ENCODE peak calls at places on chromosomes 2 and 18, in four cellular contexts. One of them, this sample, is unnamed.

GRCh38 chr2:170969872-170970271 is 40.8 kb downstream of the GORASP2 start:
- DNase-seq in lower lobe of right lung: no peak
- DNase-seq in aorta: no peak
- DNase-seq in A549: no peak
- DNase-seq in this sample: no peak

GRCh38 chr2:230814616-230815015 is 50.1 kb upstream of the ITM2C start:
- DNase-seq in A549: peak; percentile 33
- DNase-seq in lower lobe of right lung: no peak
- DNase-seq in aorta: no peak
- DNase-seq in this sample: no peak

GRCh38 chr2:37625781-37626548 is 45.5 kb downstream of the CDC42EP3 start:
- DNase-seq in A549: no peak
- DNase-seq in aorta: no peak
- DNase-seq in lower lobe of right lung: no peak
- DNase-seq in this sample: peak; percentile 70

GRCh38 chr2:43363086-43363485 is 136.7 kb upstream of the ZFP36L2 start:
- DNase-seq in lower lobe of right lung: no peak
- DNase-seq in A549: no peak
- DNase-seq in aorta: no peak
- DNase-seq in this sample: no peak

GRCh38 chr2:146666336-146666735 is 1178.5 kb upstream of the ACVR2A start:
- DNase-seq in lower lobe of right lung: no peak
- DNase-seq in aorta: no peak
- DNase-seq in A549: peak; percentile 5
- DNase-seq in this sample: no peak

GRCh38 chr2:46387292-46387691 is 90.1 kb downstream of the EPAS1 start:
- DNase-seq in aorta: no peak
- DNase-seq in A549: no peak
- DNase-seq in lower lobe of right lung: no peak
- DNase-seq in this sample: peak; percentile 25

GRCh38 chr2:236507393-236508085 is 62.1 kb upstream of the ACKR3 start:
- DNase-seq in aorta: peak; percentile 73
- DNase-seq in A549: no peak
- DNase-seq in lower lobe of right lung: peak; percentile 79
- DNase-seq in this sample: peak; percentile 48

GRCh38 chr2:200790185-200790584 is 21.5 kb upstream of the BZW1 start:
- DNase-seq in A549: no peak
- DNase-seq in aorta: no peak
- DNase-seq in lower lobe of right lung: no peak
- DNase-seq in this sample: no peak

GRCh38 chr2:24228470-24228869 is 53.6 kb downstream of the FAM228A start:
- DNase-seq in aorta: no peak
- DNase-seq in lower lobe of right lung: no peak
- DNase-seq in A549: peak; percentile 25
- DNase-seq in this sample: no peak

GRCh38 chr18:33556846-33557245 is 21.2 kb upstream of the ASXL3 start:
- DNase-seq in lower lobe of right lung: no peak
- DNase-seq in A549: no peak
- DNase-seq in aorta: no peak
- DNase-seq in this sample: no peak

GRCh38 chr2:134195341-134195740 is 58.5 kb upstream of the MGAT5 start:
- DNase-seq in A549: no peak
- DNase-seq in lower lobe of right lung: no peak
- DNase-seq in aorta: no peak
- DNase-seq in this sample: no peak

GRCh38 chr2:42560886-42561285 is 7.5 kb upstream of the MTA3 start:
- DNase-seq in lower lobe of right lung: no peak
- DNase-seq in A549: no peak
- DNase-seq in aorta: no peak
- DNase-seq in this sample: no peak

GRCh38 chr2:152222975-152223638 is 47.5 kb upstream of the STAM2 start:
- DNase-seq in A549: no peak
- DNase-seq in lower lobe of right lung: no peak
- DNase-seq in aorta: peak; percentile 72
- DNase-seq in this sample: no peak

GRCh38 chr2:53104263-53104662 is 663.3 kb upstream of the CHAC2 start:
- DNase-seq in A549: peak; percentile 86
- DNase-seq in aorta: no peak
- DNase-seq in lower lobe of right lung: no peak
- DNase-seq in this sample: no peak

GRCh38 chr2:219490186-219490585 is 8.5 kb upstream of the GMPPA start:
- DNase-seq in A549: no peak
- DNase-seq in aorta: no peak
- DNase-seq in lower lobe of right lung: no peak
- DNase-seq in this sample: no peak

GRCh38 chr18:42784612-42785011 is 330.9 kb downstream of the RIT2 start:
- DNase-seq in A549: no peak
- DNase-seq in lower lobe of right lung: no peak
- DNase-seq in aorta: no peak
- DNase-seq in this sample: no peak

GRCh38 chr2:42249887-42250286 is 80.7 kb downstream of the EML4 start:
- DNase-seq in aorta: no peak
- DNase-seq in lower lobe of right lung: no peak
- DNase-seq in A549: no peak
- DNase-seq in this sample: no peak

GRCh38 chr2:44342854-44343253 is 18.4 kb downstream of the PREPL start:
- DNase-seq in aorta: no peak
- DNase-seq in A549: peak; percentile 66
- DNase-seq in lower lobe of right lung: no peak
- DNase-seq in this sample: no peak

GRCh38 chr2:177604291-177605065 is 211.9 kb downstream of the AGPS start:
- DNase-seq in A549: peak; percentile 51
- DNase-seq in aorta: no peak
- DNase-seq in lower lobe of right lung: no peak
- DNase-seq in this sample: no peak

GRCh38 chr2:149375801-149376349 is 45.5 kb downstream of the LYPD6 start:
- DNase-seq in A549: no peak
- DNase-seq in aorta: no peak
- DNase-seq in lower lobe of right lung: no peak
- DNase-seq in this sample: no peak

GRCh38 chr18:46236156-46236555 is 132.0 kb downstream of the HAUS1 start:
- DNase-seq in A549: no peak
- DNase-seq in aorta: no peak
- DNase-seq in lower lobe of right lung: no peak
- DNase-seq in this sample: no peak

GRCh38 chr2:186966015-186966414 is 117.0 kb upstream of the ZSWIM2 start:
- DNase-seq in A549: no peak
- DNase-seq in aorta: no peak
- DNase-seq in lower lobe of right lung: no peak
- DNase-seq in this sample: no peak

GRCh38 chr2:132416996-132417395 is 391 bp downstream of the GPR39 start:
- DNase-seq in lower lobe of right lung: no peak
- DNase-seq in aorta: no peak
- DNase-seq in A549: peak; percentile 48
- DNase-seq in this sample: no peak

GRCh38 chr2:2859164-2859563 is 518.5 kb downstream of the EIPR1 start:
- DNase-seq in aorta: no peak
- DNase-seq in lower lobe of right lung: no peak
- DNase-seq in A549: no peak
- DNase-seq in this sample: no peak

GRCh38 chr2:135030826-135031225 is 16.4 kb downstream of the MAP3K19 start:
- DNase-seq in lower lobe of right lung: no peak
- DNase-seq in A549: peak; percentile 21
- DNase-seq in aorta: no peak
- DNase-seq in this sample: no peak

GRCh38 chr18:22074343-22075070 is 94.9 kb upstream of the GATA6 start:
- DNase-seq in A549: no peak
- DNase-seq in aorta: no peak
- DNase-seq in lower lobe of right lung: no peak
- DNase-seq in this sample: no peak

GRCh38 chr18:57062841-57063240 is 84.0 kb upstream of the BOD1L2 start:
- DNase-seq in lower lobe of right lung: no peak
- DNase-seq in aorta: no peak
- DNase-seq in A549: no peak
- DNase-seq in this sample: no peak

GRCh38 chr18:26867471-26867870 is 2.0 kb upstream of the AQP4 start:
- DNase-seq in lower lobe of right lung: no peak
- DNase-seq in A549: no peak
- DNase-seq in aorta: no peak
- DNase-seq in this sample: no peak

GRCh38 chr2:187851955-187852624 is 297.9 kb upstream of the TFPI start:
- DNase-seq in aorta: no peak
- DNase-seq in A549: no peak
- DNase-seq in lower lobe of right lung: no peak
- DNase-seq in this sample: no peak

GRCh38 chr18:10153924-10154635 is 240.3 kb downstream of the VAPA start:
- DNase-seq in lower lobe of right lung: no peak
- DNase-seq in aorta: no peak
- DNase-seq in A549: no peak
- DNase-seq in this sample: no peak

GRCh38 chr18:59885579-59886163 is 14.1 kb upstream of the PMAIP1 start:
- DNase-seq in lower lobe of right lung: no peak
- DNase-seq in A549: no peak
- DNase-seq in aorta: no peak
- DNase-seq in this sample: no peak

GRCh38 chr2:216117566-216117965 is 8.4 kb downstream of the XRCC5 start:
- DNase-seq in aorta: no peak
- DNase-seq in lower lobe of right lung: no peak
- DNase-seq in A549: no peak
- DNase-seq in this sample: no peak

GRCh38 chr2:96249654-96250053 is 16.1 kb downstream of the TMEM127 start:
- DNase-seq in A549: no peak
- DNase-seq in lower lobe of right lung: no peak
- DNase-seq in aorta: no peak
- DNase-seq in this sample: no peak
- H3K4me1 ChIP-seq in A549: peaks cover 5% of the 10 kb centered on the region
- H3K4me1 ChIP-seq in lower lobe of right lung: peaks cover 35% of the 10 kb centered on the region
- H3K4me1 ChIP-seq in aorta: peaks cover 3% of the 10 kb centered on the region
- H3K4me1 ChIP-seq in this sample: peaks cover 24% of the 10 kb centered on the region

GRCh38 chr2:175557810-175558377 is 376.4 kb upstream of the ATP5MC3 start:
- DNase-seq in A549: no peak
- DNase-seq in lower lobe of right lung: no peak
- DNase-seq in aorta: no peak
- DNase-seq in this sample: no peak
- H3K27ac ChIP-seq in A549: no peak overlapping the region
- H3K27ac ChIP-seq in lower lobe of right lung: no peak overlapping the region
- H3K27ac ChIP-seq in aorta: no peak overlapping the region
- H3K27ac ChIP-seq in this sample: no peak overlapping the region

GRCh38 chr2:207141381-207141780 is 24.4 kb downstream of the KLF7 start:
- DNase-seq in A549: no peak
- DNase-seq in aorta: no peak
- DNase-seq in lower lobe of right lung: no peak
- DNase-seq in this sample: no peak

GRCh38 chr2:207139551-207139950 is 26.2 kb downstream of the KLF7 start:
- DNase-seq in aorta: no peak
- DNase-seq in lower lobe of right lung: no peak
- DNase-seq in A549: no peak
- DNase-seq in this sample: no peak

GRCh38 chr2:207137922-207138321 is 27.8 kb downstream of the KLF7 start:
- DNase-seq in aorta: no peak
- DNase-seq in lower lobe of right lung: no peak
- DNase-seq in A549: no peak
- DNase-seq in this sample: no peak

GRCh38 chr2:207136872-207137271 is 28.9 kb downstream of the KLF7 start:
- DNase-seq in lower lobe of right lung: no peak
- DNase-seq in aorta: no peak
- DNase-seq in A549: no peak
- DNase-seq in this sample: no peak

DNA sequence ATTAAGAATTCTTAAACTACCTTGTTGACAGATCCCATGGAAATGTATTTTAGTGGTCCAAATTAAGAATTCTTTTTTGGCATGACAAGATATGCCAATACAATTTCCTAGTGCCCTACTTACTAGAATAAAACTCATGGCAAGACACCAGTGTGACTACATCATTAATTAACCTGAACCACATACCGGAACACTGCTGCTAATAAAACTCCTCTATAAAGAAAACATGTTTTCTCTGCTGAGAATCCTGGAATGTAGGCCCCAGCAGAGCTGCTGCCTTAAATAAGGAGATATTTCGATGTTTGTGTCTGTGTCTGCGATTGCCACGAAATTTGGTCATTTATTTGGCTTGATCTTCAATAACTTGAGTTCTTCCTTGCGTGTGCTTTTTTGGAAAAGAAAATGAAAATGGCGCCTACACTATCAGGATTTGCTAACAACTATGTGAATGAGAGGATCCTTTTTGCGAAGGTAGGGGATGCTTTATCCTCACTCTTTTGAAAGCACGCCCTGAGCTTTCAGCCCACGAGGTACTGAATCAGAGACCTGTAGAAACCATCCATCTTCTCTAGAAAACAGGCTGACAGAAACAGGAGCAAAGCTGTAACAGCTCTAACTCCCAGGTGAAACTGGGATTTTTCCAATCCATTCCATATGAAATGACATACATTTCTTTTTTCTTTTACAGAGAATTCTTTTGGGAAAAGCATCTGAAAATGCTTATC is 27.0 kb downstream of the KLF7 start:
- DNase-seq in A549: no peak
- DNase-seq in aorta: no peak
- DNase-seq in lower lobe of right lung: no peak
- DNase-seq in this sample: no peak
- H3K4me1 ChIP-seq in A549: peaks cover 69% of the 10 kb centered on the region
- H3K4me1 ChIP-seq in aorta: peaks cover 1% of the 10 kb centered on the region
- H3K4me1 ChIP-seq in lower lobe of right lung: peaks cover 98% of the 10 kb centered on the region
- H3K4me1 ChIP-seq in this sample: peaks cover 52% of the 10 kb centered on the region

DNA sequence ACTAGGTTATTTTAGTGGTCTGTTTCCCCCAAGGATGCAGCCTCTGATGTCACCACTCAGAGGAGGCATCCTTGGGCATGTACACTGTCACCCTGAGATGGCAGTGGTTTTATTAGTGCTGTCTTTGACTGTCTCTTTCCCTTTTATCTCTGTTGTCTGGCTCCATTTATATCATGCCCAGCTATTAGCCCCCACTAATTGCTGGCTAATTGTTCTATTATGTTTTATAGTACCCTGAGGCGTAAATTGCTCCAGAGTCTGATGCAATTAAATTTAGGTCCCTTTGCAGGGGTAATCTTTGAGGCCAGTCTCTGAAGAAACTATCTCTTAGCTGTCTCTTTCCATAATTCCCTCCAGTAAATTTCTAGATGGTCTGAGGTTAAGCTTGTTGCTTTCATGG is 301.0 kb upstream of the KLHL29 start:
- DNase-seq in lower lobe of right lung: no peak
- DNase-seq in aorta: no peak
- DNase-seq in A549: no peak
- DNase-seq in this sample: no peak
- H3K27ac ChIP-seq in lower lobe of right lung: no peak overlapping the region
- H3K27ac ChIP-seq in aorta: no peak overlapping the region
- H3K27ac ChIP-seq in A549: no peak overlapping the region
- H3K27ac ChIP-seq in this sample: no peak overlapping the region

DNA sequence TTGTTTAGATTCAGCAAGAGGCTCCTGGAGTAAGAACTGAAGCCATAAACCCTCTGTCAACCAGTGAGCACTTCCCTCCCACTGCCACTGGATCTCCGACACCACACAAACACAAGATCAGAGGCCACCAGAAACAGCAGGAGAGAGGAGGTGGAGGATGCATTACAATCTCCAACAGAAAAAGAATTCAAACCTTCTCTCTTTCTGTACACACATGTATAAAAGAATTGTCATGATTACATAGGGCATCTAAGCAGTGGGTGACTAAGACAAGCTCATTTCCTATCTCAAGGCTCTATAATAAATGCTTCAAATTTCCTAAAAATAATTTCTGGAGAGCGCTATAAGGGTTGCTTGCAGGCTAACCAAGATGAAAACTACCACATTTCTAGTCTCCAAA is 27.1 kb downstream of the TBC1D8 start:
- DNase-seq in aorta: no peak
- DNase-seq in lower lobe of right lung: no peak
- DNase-seq in A549: no peak
- DNase-seq in this sample: no peak
- H3K4me1 ChIP-seq in aorta: peaks cover 2% of the 10 kb centered on the region
- H3K4me1 ChIP-seq in lower lobe of right lung: peaks cover 61% of the 10 kb centered on the region
- H3K4me1 ChIP-seq in A549: peaks cover 95% of the 10 kb centered on the region
- H3K4me1 ChIP-seq in this sample: peaks cover 6% of the 10 kb centered on the region

GRCh38 chr2:55154525-55155030 is 77.5 kb downstream of the CLHC1 start:
- DNase-seq in lower lobe of right lung: no peak
- DNase-seq in aorta: no peak
- DNase-seq in A549: no peak
- DNase-seq in this sample: no peak
- H3K27ac ChIP-seq in lower lobe of right lung: peak overlapping the region; percentile 13
- H3K27ac ChIP-seq in aorta: peak overlapping the region; percentile 76
- H3K27ac ChIP-seq in A549: peak overlapping the region; percentile 8
- H3K27ac ChIP-seq in this sample: no peak overlapping the region

This sample was measured in CD8-positive, alpha-beta T cell.